ENCODE peak calls at places on chromosome 18, in five cellular contexts. One of them, this sample, is unnamed.

GRCh38 chr18:901769-902168 is 2.9 kb upstream of the ADCYAP1 start:
- DNase-seq in fibroblast of mammary gland: no peak
- DNase-seq in stomach: no peak
- DNase-seq in SW 1271: no peak
- DNase-seq in GM03348: no peak
- DNase-seq in this sample: no peak

GRCh38 chr18:9774150-9774549 is 66.0 kb downstream of the RAB31 start:
- DNase-seq in fibroblast of mammary gland: no peak
- DNase-seq in GM03348: no peak
- DNase-seq in stomach: no peak
- DNase-seq in SW 1271: no peak
- DNase-seq in this sample: no peak

GRCh38 chr18:21851327-21851961 is 110.9 kb downstream of the MIB1 start:
- DNase-seq in SW 1271: no peak
- DNase-seq in fibroblast of mammary gland: peak
- DNase-seq in GM03348: peak
- DNase-seq in stomach: no peak
- DNase-seq in this sample: peak

GRCh38 chr18:48011926-48012469 is 81.5 kb upstream of the SMAD2 start:
- DNase-seq in stomach: no peak
- DNase-seq in SW 1271: no peak
- DNase-seq in fibroblast of mammary gland: no peak
- DNase-seq in GM03348: no peak
- DNase-seq in this sample: no peak

GRCh38 chr18:33820517-33821368 is 242.7 kb downstream of the ASXL3 start:
- DNase-seq in stomach: no peak
- DNase-seq in SW 1271: no peak
- DNase-seq in fibroblast of mammary gland: peak
- DNase-seq in GM03348: no peak
- DNase-seq in this sample: no peak

GRCh38 chr18:13403786-13404549 is 185.4 kb downstream of the LDLRAD4 start:
- DNase-seq in stomach: no peak
- DNase-seq in GM03348: no peak
- DNase-seq in fibroblast of mammary gland: no peak
- DNase-seq in SW 1271: no peak
- DNase-seq in this sample: no peak

GRCh38 chr18:76425299-76426101 is 69.5 kb downstream of the ZNF516 start:
- DNase-seq in stomach: no peak
- DNase-seq in GM03348: peak
- DNase-seq in fibroblast of mammary gland: peak
- DNase-seq in SW 1271: no peak
- DNase-seq in this sample: no peak

GRCh38 chr18:70523798-70524182 is 234.9 kb downstream of the SOCS6 start:
- DNase-seq in GM03348: no peak
- DNase-seq in stomach: no peak
- DNase-seq in SW 1271: no peak
- DNase-seq in fibroblast of mammary gland: no peak
- DNase-seq in this sample: no peak